ENCODE peak calls at places on chromosomes 6 and 20, in five cellular contexts. X is IMR-90, Q is SK-N-SH, U is K562, H is HepG2. I is an unnamed sample.

GRCh38 chr6:138250513-138251247 is 32.4 kb upstream of the PBOV1 start:
- DNase-seq in X (peak), Q (no peak), U (no peak), H (no peak), I (no peak)

GRCh38 chr20:54680872-54681297 is 205.5 kb downstream of the DOK5 start:
- DNase-seq in X (peak), Q (peak), U (peak), H (peak), I (no peak)

GRCh38 chr6:1613631-1614447 is 4.1 kb downstream of the FOXC1 start:
- DNase-seq in X (peak), Q (peak), U (no peak), H (no peak), I (no peak)

GRCh38 chr6:797479-798077 is 104.6 kb upstream of the EXOC2 start:
- DNase-seq in X (peak), Q (peak), U (peak), H (peak), I (no peak)

GRCh38 chr6:155195903-155196302 is 67.9 kb upstream of the CLDN20 start:
- DNase-seq in X (no peak), Q (no peak), U (peak), H (no peak), I (no peak)

GRCh38 chr20:59776626-59777320 is 156.7 kb downstream of the SYCP2 start:
- DNase-seq in X (no peak), Q (peak), U (no peak), H (no peak), I (no peak)

GRCh38 chr6:51598171-51598570 is 489.2 kb downstream of the PKHD1 start:
- DNase-seq in X (no peak), Q (no peak), U (no peak), H (no peak), I (no peak)

GRCh38 chr20:59004763-59005522 is 2.1 kb downstream of the CTSZ start:
- DNase-seq in X (no peak), Q (no peak), U (no peak), H (peak), I (peak)

GRCh38 chr20:49318430-49319203 is 40.8 kb upstream of the ZNFX1 start:
- DNase-seq in X (no peak), Q (peak), U (no peak), H (no peak), I (no peak)

GRCh38 chr20:62804632-62805364 is at the start of gene OGFR:
- DNase-seq in X (peak), Q (peak), U (peak), H (no peak), I (no peak)

GRCh38 chr20:59144179-59144830 is 19.3 kb upstream of the ZNF831 start:
- DNase-seq in X (no peak), Q (no peak), U (no peak), H (no peak), I (no peak)

GRCh38 chr6:144582939-144583613 is 297.9 kb downstream of the UTRN start:
- DNase-seq in X (peak), Q (peak), U (no peak), H (no peak), I (peak)

GRCh38 chr6:20024979-20025378 is 187.3 kb downstream of the MBOAT1 start:
- DNase-seq in X (no peak), Q (no peak), U (no peak), H (no peak), I (no peak)

GRCh38 chr6:137348777-137349176 is 129.6 kb upstream of the IFNGR1 start:
- DNase-seq in X (no peak), Q (no peak), U (no peak), H (no peak), I (no peak)

GRCh38 chr20:44896583-44896982 is 11.1 kb downstream of the YWHAB start:
- DNase-seq in X (peak), Q (no peak), U (no peak), H (peak), I (no peak)

GRCh38 chr20:25274481-25274880 is 26.6 kb downstream of the PYGB start:
- DNase-seq in X (no peak), Q (no peak), U (no peak), H (no peak), I (no peak)

DNA sequence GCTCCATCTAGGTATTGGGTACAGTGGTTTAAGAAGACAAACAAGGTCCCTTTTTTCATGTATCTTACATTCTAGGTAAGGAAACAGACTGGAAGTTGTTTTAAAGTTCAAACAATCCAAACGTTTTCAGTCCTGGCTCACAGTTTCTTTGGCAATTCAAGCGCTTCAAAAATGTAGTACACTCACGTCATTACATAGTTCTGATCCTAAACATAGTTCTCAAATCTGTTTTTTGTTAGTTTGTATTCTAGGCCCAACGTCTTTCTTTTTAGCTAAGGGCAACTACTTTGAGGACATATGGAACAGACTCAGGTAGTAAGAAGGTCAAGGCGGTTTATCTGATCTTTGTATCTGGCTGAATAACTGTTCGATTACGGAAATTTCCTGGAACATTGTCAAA is 36.9 kb upstream of the PLCB4 start:
- DNase-seq in X (peak), Q (no peak), U (no peak), H (no peak), I (no peak)
- TF ChIP-seq MXI1 in X (no peak), Q (no peak), U (no peak), H (no peak), I (no peak)

DNA sequence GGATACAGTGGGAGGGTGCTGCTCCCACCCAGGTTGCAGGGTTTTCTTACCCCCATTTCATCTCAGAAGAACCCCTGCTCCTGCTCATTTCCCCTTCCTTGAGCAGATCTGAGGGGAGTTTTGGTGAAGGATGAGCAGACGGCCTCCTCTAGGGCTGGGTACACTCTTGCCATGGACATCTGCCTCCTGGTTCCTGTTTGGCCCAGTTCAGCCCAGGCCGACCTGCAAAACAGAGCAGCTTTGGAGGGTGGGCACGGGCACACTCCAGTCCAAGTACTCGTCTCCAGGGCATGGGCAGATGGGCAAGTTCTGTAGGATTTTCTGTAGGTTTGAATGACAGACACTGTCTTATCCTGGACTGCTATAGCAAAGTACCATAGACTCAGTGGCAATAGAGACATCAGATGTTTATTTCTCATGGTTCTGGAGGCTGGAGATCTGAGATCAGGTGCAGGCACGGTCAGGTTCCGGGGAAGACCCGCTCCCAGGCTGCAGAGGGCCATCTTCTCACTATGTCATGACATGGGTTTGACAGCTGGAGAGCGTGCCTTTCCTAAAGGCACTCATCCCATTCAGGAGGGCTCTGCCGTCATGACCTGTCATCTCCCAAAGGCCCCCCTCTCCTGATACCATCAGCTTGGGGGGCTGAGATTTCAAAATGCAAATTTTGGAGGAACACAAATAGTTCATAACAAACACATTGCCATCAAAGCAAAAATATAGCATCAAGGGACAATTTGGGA is 6.2 kb downstream of the NPBWR2 start:
- DNase-seq in X (no peak), Q (no peak), U (no peak), H (no peak), I (no peak)
- TF ChIP-seq MXI1 in X (no peak), Q (no peak), U (no peak), H (no peak), I (no peak)

DNA sequence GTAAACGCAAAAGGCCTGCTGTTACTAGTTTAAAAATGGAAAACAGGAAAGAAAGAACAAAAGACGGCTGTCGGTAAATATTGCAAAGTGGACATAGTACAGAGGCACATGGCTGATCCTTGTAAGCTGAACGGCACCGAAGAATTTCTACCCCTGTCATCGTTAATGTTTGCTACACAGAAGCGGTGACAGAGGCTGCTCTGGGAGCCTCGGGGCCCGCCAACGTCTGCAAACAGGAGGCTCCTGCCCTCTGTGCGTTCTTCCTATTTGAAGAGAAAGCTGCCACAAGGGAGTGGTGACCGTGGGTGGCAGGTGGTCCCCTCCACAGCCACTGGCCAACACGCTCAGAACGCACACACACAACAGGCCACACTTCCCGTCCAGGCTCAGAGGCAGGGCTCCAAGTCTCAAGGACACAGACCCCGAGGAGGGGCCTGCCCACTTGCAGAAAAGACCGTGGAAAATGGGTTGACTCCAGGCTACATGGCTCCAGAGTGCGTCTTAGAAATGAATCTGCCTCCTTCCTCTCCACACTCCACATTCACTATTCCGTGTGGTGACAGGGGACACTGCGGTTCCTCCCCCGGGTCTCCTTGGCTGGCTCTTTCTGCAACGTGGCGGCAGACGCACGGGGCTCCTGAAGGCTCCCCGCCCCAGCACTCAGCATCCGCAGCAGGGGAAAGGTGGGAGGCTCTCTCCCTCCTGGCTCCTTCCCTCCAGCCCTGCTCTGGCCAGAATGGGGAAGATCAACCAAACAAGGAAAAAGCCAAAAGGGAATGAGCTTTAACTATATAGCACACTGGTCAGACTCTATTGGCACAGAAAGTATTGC is 64.5 kb downstream of the GMPR start:
- DNase-seq in X (no peak), Q (no peak), U (no peak), H (peak), I (no peak)
- TF ChIP-seq MXI1 in X (no peak), Q (no peak), U (no peak), H (no peak), I (no peak)

DNA sequence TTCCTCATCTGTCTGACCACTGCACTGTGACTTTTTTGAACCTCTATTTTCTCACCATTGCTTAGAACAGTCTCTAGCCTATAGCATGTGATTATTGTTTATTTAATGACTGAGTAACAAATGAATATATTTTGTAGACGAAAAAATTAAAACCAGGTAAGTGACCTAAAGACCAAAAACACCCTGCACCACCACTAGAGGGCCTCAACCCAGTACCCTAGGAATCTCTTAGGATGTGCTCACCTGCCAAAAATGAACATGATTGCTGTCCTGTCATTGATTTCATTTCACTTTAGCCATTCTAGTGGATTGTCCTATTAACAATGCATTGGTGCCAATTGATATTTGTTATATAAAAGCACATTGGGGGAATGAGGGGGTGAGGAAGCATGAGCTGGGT is 199.1 kb downstream of the COL9A1 start:
- DNase-seq in X (no peak), Q (no peak), U (peak), H (no peak), I (no peak)
- TF ChIP-seq MXI1 in X (no peak), Q (no peak), U (no peak), H (no peak), I (no peak)

GRCh38 chr6:71209206-71209605 is 79.4 kb upstream of the OGFRL1 start:
- DNase-seq in X (no peak), Q (no peak), U (no peak), H (no peak), I (no peak)
- TF ChIP-seq MXI1 in X (no peak), Q (no peak), U (no peak), H (no peak), I (no peak)

GRCh38 chr6:107267634-107268033 is 152.3 kb upstream of the BEND3 start:
- DNase-seq in X (no peak), Q (no peak), U (no peak), H (no peak), I (no peak)

GRCh38 chr6:107267006-107267405 is 151.7 kb upstream of the BEND3 start:
- DNase-seq in X (no peak), Q (no peak), U (no peak), H (no peak), I (no peak)

DNA sequence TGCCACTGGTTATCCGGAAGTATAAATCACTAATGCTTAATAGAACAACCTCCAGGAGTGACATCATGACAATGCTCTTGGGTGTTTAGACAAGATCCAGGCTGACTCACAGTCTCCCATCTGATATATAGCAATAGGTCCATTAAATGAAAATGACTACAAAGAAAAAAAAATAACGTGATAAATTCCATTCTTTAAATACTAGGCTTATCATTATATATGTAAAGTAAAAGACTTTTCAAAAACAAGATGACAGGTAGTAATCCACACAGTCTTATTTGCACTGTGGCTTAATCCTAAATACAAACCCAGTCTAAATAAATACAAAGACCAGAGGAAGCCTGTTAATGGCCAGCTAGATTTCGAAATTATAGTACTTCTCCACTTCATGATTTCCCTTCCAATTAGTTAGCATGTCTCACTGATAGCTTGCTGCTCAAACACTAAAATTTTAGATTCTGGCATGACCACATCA is 149.1 kb upstream of the BEND3 start:
- DNase-seq in X (peak), Q (peak), U (no peak), H (peak), I (no peak)
- TF ChIP-seq MXI1 in X (no peak), Q (no peak), U (no peak), H (no peak), I (no peak)

DNA sequence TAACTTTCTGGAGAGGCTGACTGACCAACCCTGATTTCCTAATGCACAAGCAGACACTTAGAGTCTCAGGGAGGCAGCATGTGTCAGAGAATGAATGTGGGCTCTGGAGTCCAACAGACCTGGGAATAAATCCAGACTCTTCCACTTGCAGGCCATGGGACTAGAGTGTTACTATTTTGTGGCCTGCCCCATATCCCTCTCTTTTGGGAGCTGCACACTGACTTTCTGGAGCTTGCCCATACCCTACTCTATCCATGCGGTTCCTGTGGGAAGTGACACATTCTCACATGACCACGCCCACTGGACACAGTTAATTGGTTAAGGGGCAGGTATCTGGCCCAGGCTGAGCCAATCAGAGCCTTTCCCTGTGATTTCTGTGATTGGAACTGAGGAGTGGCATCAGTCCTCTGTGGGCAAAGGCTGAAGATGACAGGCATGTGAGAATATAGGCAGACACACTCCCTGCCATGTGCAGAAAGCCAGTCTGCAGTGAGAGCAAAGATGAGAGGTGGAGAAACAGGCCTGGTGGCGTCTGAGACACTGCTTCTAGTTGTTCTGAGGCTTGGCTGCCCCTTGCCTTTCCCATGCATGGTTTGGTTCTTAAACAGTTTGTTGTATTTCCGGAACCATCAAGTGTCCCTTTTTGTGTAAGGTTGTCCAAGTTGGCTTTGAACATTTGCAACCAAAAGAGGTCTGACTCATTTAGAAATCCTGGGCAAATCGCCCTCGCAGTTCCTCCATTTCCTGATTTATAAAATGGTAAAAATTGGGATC is 125.5 kb downstream of the CDC5L start:
- DNase-seq in X (no peak), Q (no peak), U (no peak), H (no peak), I (no peak)
- TF ChIP-seq MXI1 in X (no peak), Q (no peak), U (no peak), H (no peak), I (no peak)

I was measured in GM12878.